ENCODE peak calls at places on chromosome X, in six cellular contexts. R is left ventricle myocardium inferior; J is stomach; K is H9; G is A549; M is CD8-positive, alpha-beta T cell. X is an unnamed sample.
A peak's percentile ranks its signal among the peaks of the same experiment; 100 is the strongest.

GRCh38 chrX:153307546-153308175 is 13.9 kb downstream of the PNMA6F start:
- DNase-seq in G (no peak), M (no peak), K (no peak), J (no peak), R (no peak), X (peak; percentile 8)

GRCh38 chrX:81259714-81260395 is 58.0 kb downstream of the SH3BGRL start:
- DNase-seq in M (no peak), K (no peak), G (no peak), R (no peak), J (no peak), X (no peak)

GRCh38 chrX:9913041-9913440 is 54.1 kb upstream of the CLDN34 start:
- DNase-seq in J (no peak), R (no peak), K (no peak), G (no peak), M (no peak), X (no peak)

GRCh38 chrX:103536071-103536470 is 16.8 kb upstream of the RAB40A start:
- DNase-seq in M (no peak), K (no peak), G (no peak), R (no peak), J (no peak), X (peak; percentile 84)

GRCh38 chrX:39677987-39678840 is 419.5 kb downstream of the BCOR start:
- DNase-seq in K (no peak), R (peak; percentile 23), J (no peak), G (no peak), M (no peak), X (no peak)

GRCh38 chrX:101051549-101052302 is at the start of gene TRMT2B:
- DNase-seq in K (peak; percentile 78), J (peak; percentile 80), M (peak; percentile 56), G (peak; percentile 87), R (peak; percentile 79), X (peak; percentile 75)

GRCh38 chrX:9614016-9614415 is 149.2 kb downstream of the TBL1X start:
- DNase-seq in R (no peak), M (no peak), J (no peak), K (no peak), G (peak; percentile 14), X (peak; percentile 54)

GRCh38 chrX:40167240-40168182 is 69.8 kb upstream of the BCOR start:
- DNase-seq in R (no peak), K (peak; percentile 84), J (no peak), M (no peak), G (no peak), X (peak; percentile 66)

GRCh38 chrX:45740291-45740690 is 539.6 kb upstream of the DIPK2B start:
- DNase-seq in M (no peak), K (no peak), G (no peak), R (no peak), J (no peak), X (no peak)

GRCh38 chrX:21655901-21656586 is 2.1 kb downstream of the KLHL34 start:
- DNase-seq in R (no peak), G (no peak), M (no peak), K (no peak), J (no peak), X (no peak)

GRCh38 chrX:49209434-49210251 is 9.7 kb upstream of the SYP start:
- DNase-seq in K (peak; percentile 73), M (no peak), R (no peak), J (no peak), G (no peak), X (no peak)

GRCh38 chrX:46954716-46955115 is 42.5 kb downstream of the JADE3 start:
- DNase-seq in K (no peak), M (no peak), J (no peak), R (no peak), G (no peak), X (no peak)
- H3K27ac ChIP-seq in K (no peak overlapping the region), M (no peak overlapping the region), J (no peak overlapping the region), R (no peak overlapping the region), G (peak overlapping the region; percentile 17), X (peak overlapping the region; percentile 36)

DNA sequence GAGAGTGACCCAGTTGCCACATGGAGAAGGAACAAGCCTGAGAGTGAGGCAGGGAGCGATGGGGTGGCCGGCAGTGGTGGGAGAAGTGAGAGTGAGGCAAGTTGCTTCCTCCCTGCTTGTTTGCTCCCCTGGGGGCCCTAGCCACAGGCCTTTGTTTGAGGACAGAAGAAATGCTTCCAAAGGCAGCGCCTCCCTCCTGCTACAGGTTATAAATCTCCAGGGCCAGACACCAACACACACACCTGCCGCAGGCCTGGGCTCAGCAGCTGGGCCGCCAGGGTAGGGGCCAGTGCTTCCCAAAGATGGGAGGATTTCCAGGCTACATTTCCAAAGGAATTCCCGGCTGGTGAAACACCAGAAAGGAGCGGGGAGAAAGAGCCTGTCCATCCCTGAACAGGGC is 144.2 kb downstream of the PJA1 start:
- DNase-seq in G (no peak), J (no peak), K (no peak), R (no peak), M (no peak), X (no peak)
- H3K27ac ChIP-seq in G (no peak overlapping the region), J (no peak overlapping the region), K (no peak overlapping the region), R (no peak overlapping the region), M (no peak overlapping the region), X (no peak overlapping the region)

GRCh38 chrX:137430984-137431475 is 134.9 kb upstream of the ZIC3 start:
- DNase-seq in M (no peak), K (no peak), G (no peak), J (no peak), R (no peak), X (no peak)
- H3K27ac ChIP-seq in M (no peak overlapping the region), K (no peak overlapping the region), G (no peak overlapping the region), J (no peak overlapping the region), R (no peak overlapping the region), X (no peak overlapping the region)

GRCh38 chrX:146435472-146435871 is 374.1 kb upstream of the CXorf51B start:
- DNase-seq in G (no peak), K (no peak), R (no peak), J (no peak), M (no peak), X (no peak)

DNA sequence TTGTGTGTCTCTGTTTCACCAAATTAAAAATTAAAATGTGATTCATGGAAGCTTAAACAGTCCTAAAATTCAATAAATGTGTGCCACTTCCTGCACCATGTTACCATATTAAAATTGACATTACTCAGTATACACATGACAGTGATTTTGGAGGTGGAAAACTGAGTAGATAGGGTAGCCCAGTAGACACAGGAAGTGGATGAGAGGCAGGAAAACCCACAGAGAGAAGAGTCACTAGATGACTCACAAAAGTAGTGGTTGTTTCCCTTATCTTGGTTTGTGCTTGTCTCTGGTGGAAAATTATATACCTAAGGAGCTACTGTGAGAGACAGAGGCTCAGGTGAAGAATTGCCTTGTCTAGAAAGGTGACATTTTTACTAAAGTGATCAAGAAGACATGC is 375.8 kb upstream of the CXorf51B start:
- DNase-seq in R (no peak), K (no peak), J (no peak), M (no peak), G (no peak), X (no peak)
- H3K27ac ChIP-seq in R (no peak overlapping the region), K (no peak overlapping the region), J (no peak overlapping the region), M (no peak overlapping the region), G (no peak overlapping the region), X (no peak overlapping the region)

X was measured in cardiac muscle cell.